ENCODE peak calls at places on chromosomes 2 and 18, in four cellular contexts. Q, E, K and Y are unnamed samples.

GRCh38 chr2:127675335-127676261 is at the start of gene LIMS2:
- DNase-seq in Q (no peak), E (no peak), K (no peak), Y (peak; percentile 66)

GRCh38 chr2:238925281-238925680 is 77.4 kb downstream of the TWIST2 start:
- DNase-seq in Q (no peak), E (no peak), K (no peak), Y (no peak)

GRCh38 chr2:165777522-165778186 is 16.4 kb downstream of the GALNT3 start:
- DNase-seq in Q (no peak), E (no peak), K (no peak), Y (no peak)

GRCh38 chr2:226130192-226130591 is 669.4 kb downstream of the IRS1 start:
- DNase-seq in Q (no peak), E (no peak), K (no peak), Y (no peak)

GRCh38 chr18:3283908-3284307 is 22.0 kb downstream of the MYL12B start:
- DNase-seq in Q (no peak), E (no peak), K (no peak), Y (no peak)

GRCh38 chr2:72036173-72036545 is 111.5 kb downstream of the CYP26B1 start:
- DNase-seq in Q (no peak), E (no peak), K (no peak), Y (no peak)

GRCh38 chr2:96591054-96591453 is 47.1 kb downstream of the KANSL3 start:
- DNase-seq in Q (no peak), E (no peak), K (no peak), Y (no peak)

GRCh38 chr2:71380665-71381064 is 49.1 kb downstream of the ZNF638 start:
- DNase-seq in Q (no peak), E (no peak), K (no peak), Y (no peak)

GRCh38 chr2:113370478-113371091 is 66.9 kb upstream of the ZNG1B start:
- DNase-seq in Q (peak; percentile 80), E (peak; percentile 42), K (peak; percentile 23), Y (peak; percentile 66)

GRCh38 chr2:187499941-187500532 is 52.0 kb upstream of the CALCRL start:
- DNase-seq in Q (peak; percentile 66), E (peak; percentile 54), K (no peak), Y (no peak)

GRCh38 chr18:44773640-44774155 is 93.0 kb downstream of the SETBP1 start:
- DNase-seq in Q (no peak), E (no peak), K (no peak), Y (no peak)

GRCh38 chr18:36415606-36416005 is 118.1 kb downstream of the FHOD3 start:
- DNase-seq in Q (no peak), E (no peak), K (no peak), Y (no peak)

GRCh38 chr2:166375205-166375735 is 474 bp downstream of the SCN9A start:
- DNase-seq in Q (peak; percentile 43), E (no peak), K (no peak), Y (no peak)

GRCh38 chr18:68797901-68798300 is at the start of gene CCDC102B:
- DNase-seq in Q (no peak), E (no peak), K (no peak), Y (no peak)

GRCh38 chr2:145106293-145106692 is 586.4 kb upstream of the ZEB2 start:
- DNase-seq in Q (no peak), E (no peak), K (no peak), Y (no peak)

GRCh38 chr2:555164-555922 is 121.9 kb downstream of the TMEM18 start:
- DNase-seq in Q (no peak), E (no peak), K (no peak), Y (no peak)

GRCh38 chr2:205259131-205259530 is 423.2 kb upstream of the NRP2 start:
- DNase-seq in Q (no peak), E (no peak), K (no peak), Y (no peak)

GRCh38 chr2:102453497-102453896 is 19.5 kb upstream of the SLC9A4 start:
- DNase-seq in Q (no peak), E (no peak), K (no peak), Y (no peak)

GRCh38 chr2:102444233-102444632 is 21.3 kb downstream of the IL18RAP start:
- DNase-seq in Q (no peak), E (no peak), K (no peak), Y (no peak)

GRCh38 chr2:102451968-102452367 is 21.1 kb upstream of the SLC9A4 start:
- DNase-seq in Q (no peak), E (no peak), K (no peak), Y (no peak)

GRCh38 chr2:102446936-102447335 is 24.0 kb downstream of the IL18RAP start:
- DNase-seq in Q (no peak), E (no peak), K (no peak), Y (no peak)

GRCh38 chr2:102449370-102449974 is 23.6 kb upstream of the SLC9A4 start:
- DNase-seq in Q (peak; percentile 23), E (peak; percentile 35), K (no peak), Y (peak; percentile 62)
- TF ChIP-seq TAF1 in Q (no peak), E (no peak), K (no peak), Y (no peak)

GRCh38 chr18:77133920-77134496 is 1.4 kb upstream of the MBP start:
- DNase-seq in Q (peak; percentile 20), E (no peak), K (no peak), Y (no peak)

GRCh38 chr18:77131100-77131651 is 1.4 kb downstream of the MBP start:
- DNase-seq in Q (no peak), E (no peak), K (no peak), Y (no peak)

GRCh38 chr18:77133051-77133919 is 702 bp upstream of the MBP start:
- DNase-seq in Q (no peak), E (no peak), K (no peak), Y (peak; percentile 79)

GRCh38 chr18:77131652-77132368 is 773 bp downstream of the MBP start:
- DNase-seq in Q (no peak), E (no peak), K (no peak), Y (no peak)

GRCh38 chr18:77132369-77133050 is at the start of gene MBP:
- DNase-seq in Q (no peak), E (no peak), K (no peak), Y (no peak)
- TF ChIP-seq EZH2 in Q (no peak), E (no peak), K (no peak), Y (no peak)

GRCh38 chr2:31378389-31378788 is 36.2 kb downstream of the XDH start:
- DNase-seq in Q (no peak), E (no peak), K (no peak), Y (no peak)
- H3K4me1 ChIP-seq in Q (no peaks in the 10 kb centered on the region), E (no peaks in the 10 kb centered on the region), K (no peaks in the 10 kb centered on the region), Y (peaks cover 5% of the 10 kb centered on the region)

GRCh38 chr18:9221661-9222060 is 85.1 kb downstream of the ANKRD12 start:
- DNase-seq in Q (no peak), E (no peak), K (no peak), Y (no peak)
- TF ChIP-seq TAF1 in Q (no peak), E (no peak), K (no peak), Y (no peak)

GRCh38 chr2:176181551-176181950 is 6.9 kb upstream of the HOXD1 start:
- DNase-seq in Q (no peak), E (no peak), K (no peak), Y (no peak)
- TF ChIP-seq EZH2 in Q (no peak), E (no peak), K (no peak), Y (no peak)

GRCh38 chr2:201135396-201135795 is 19.4 kb downstream of the CFLAR start:
- DNase-seq in Q (no peak), E (no peak), K (no peak), Y (no peak)

GRCh38 chr2:201139836-201140599 is 24.1 kb downstream of the CFLAR start:
- DNase-seq in Q (no peak), E (no peak), K (no peak), Y (no peak)

GRCh38 chr2:201137505-201138400 is 21.8 kb downstream of the CFLAR start:
- DNase-seq in Q (no peak), E (no peak), K (no peak), Y (no peak)

GRCh38 chr2:201136889-201137321 is 20.9 kb downstream of the CFLAR start:
- DNase-seq in Q (no peak), E (no peak), K (no peak), Y (no peak)

GRCh38 chr2:201138401-201138970 is 22.5 kb downstream of the CFLAR start:
- DNase-seq in Q (no peak), E (no peak), K (no peak), Y (no peak)
- H3K4me1 ChIP-seq in Q (no peaks in the 10 kb centered on the region), E (no peaks in the 10 kb centered on the region), K (no peaks in the 10 kb centered on the region), Y (no peaks in the 10 kb centered on the region)